ENCODE peak calls at places on chromosomes 13 and 19, in four cellular contexts. X is AML-193; W is NCI-H82; H is activated effector memory CD4-positive, alpha-beta T cell treated with Interleukin-2 at 50 U/mL for 16 hours. Y is an unnamed sample.

GRCh38 chr19:39032164-39032918 is at the start of gene FBXO27:
- DNase-seq in X (no peak), W (peak), H (no peak), Y (peak)

GRCh38 chr13:33744589-33745369 is 73.2 kb upstream of the RFC3 start:
- DNase-seq in X (no peak), W (peak), H (no peak), Y (no peak)

GRCh38 chr19:50690439-50690838 is 29.2 kb downstream of the SHANK1 start:
- DNase-seq in X (no peak), W (no peak), H (no peak), Y (no peak)

GRCh38 chr13:88144580-88144979 is 473.4 kb downstream of the SLITRK5 start:
- DNase-seq in X (no peak), W (peak), H (no peak), Y (no peak)

GRCh38 chr13:24251525-24251924 is 57.9 kb upstream of the C1QTNF9 start:
- DNase-seq in X (no peak), W (no peak), H (peak), Y (no peak)

GRCh38 chr19:51525731-51526130 is 5.7 kb downstream of the SIGLEC6 start:
- DNase-seq in X (no peak), W (no peak), H (no peak), Y (no peak)

GRCh38 chr13:41150058-41150457 is 17.5 kb upstream of the KBTBD6 start:
- DNase-seq in X (no peak), W (no peak), H (no peak), Y (no peak)

GRCh38 chr19:41265376-41266153 is 1.4 kb downstream of the HNRNPUL1 start:
- DNase-seq in X (no peak), W (peak), H (no peak), Y (peak)

GRCh38 chr19:19817357-19817756 is 4.2 kb downstream of the ZNF506 start:
- DNase-seq in X (no peak), W (no peak), H (peak), Y (no peak)

GRCh38 chr13:35833571-35834305 is 297.4 kb downstream of the DCLK1 start:
- DNase-seq in X (no peak), W (no peak), H (no peak), Y (peak)

GRCh38 chr19:17092696-17093095 is 17.1 kb downstream of the MYO9B start:
- DNase-seq in X (no peak), W (no peak), H (no peak), Y (no peak)

GRCh38 chr19:3606690-3607289 is at the start of gene TBXA2R:
- DNase-seq in X (no peak), W (peak), H (no peak), Y (peak)

GRCh38 chr19:31418692-31419430 is 69.6 kb upstream of the TSHZ3 start:
- DNase-seq in X (no peak), W (no peak), H (no peak), Y (no peak)

GRCh38 chr19:4712771-4713170 is 10.9 kb downstream of the DPP9 start:
- DNase-seq in X (no peak), W (no peak), H (no peak), Y (peak)

GRCh38 chr19:9986787-9987281 is 23.5 kb downstream of the COL5A3 start:
- DNase-seq in X (no peak), W (no peak), H (no peak), Y (peak)